ENCODE peak calls at places on chromosome 7, in ten cellular contexts. One of them, this sample, is unnamed.
A peak's percentile ranks its signal among the peaks of the same experiment; 100 is the strongest.

GRCh38 chr7:69827140-69827919 is 229.1 kb downstream of the AUTS2 start:
- DNase-seq in HepG2: no peak
- DNase-seq in ovary: no peak
- DNase-seq in transverse colon: no peak
- DNase-seq in prostate gland: no peak
- DNase-seq in GM12892: no peak
- DNase-seq in thyroid gland: no peak
- DNase-seq in uterus: no peak
- DNase-seq in A549: no peak
- DNase-seq in stomach: no peak
- DNase-seq in this sample: no peak

GRCh38 chr7:88256906-88257305 is 37.1 kb upstream of the SRI start:
- DNase-seq in HepG2: no peak
- DNase-seq in ovary: no peak
- DNase-seq in transverse colon: no peak
- DNase-seq in prostate gland: no peak
- DNase-seq in GM12892: no peak
- DNase-seq in thyroid gland: no peak
- DNase-seq in uterus: no peak
- DNase-seq in A549: no peak
- DNase-seq in stomach: no peak
- DNase-seq in this sample: no peak

GRCh38 chr7:84044834-84045233 is 149.8 kb downstream of the SEMA3A start:
- DNase-seq in HepG2: peak; percentile 61
- DNase-seq in ovary: no peak
- DNase-seq in transverse colon: no peak
- DNase-seq in prostate gland: no peak
- DNase-seq in GM12892: no peak
- DNase-seq in thyroid gland: no peak
- DNase-seq in uterus: no peak
- DNase-seq in A549: no peak
- DNase-seq in stomach: no peak
- DNase-seq in this sample: no peak

GRCh38 chr7:103532955-103533354 is 86.9 kb upstream of the SLC26A5 start:
- DNase-seq in HepG2: no peak
- DNase-seq in ovary: no peak
- DNase-seq in transverse colon: no peak
- DNase-seq in prostate gland: no peak
- DNase-seq in GM12892: no peak
- DNase-seq in thyroid gland: no peak
- DNase-seq in uterus: no peak
- DNase-seq in A549: no peak
- DNase-seq in stomach: no peak
- DNase-seq in this sample: no peak

GRCh38 chr7:12951397-12951801 is 264.0 kb downstream of the ARL4A start:
- DNase-seq in HepG2: no peak
- DNase-seq in ovary: no peak
- DNase-seq in transverse colon: no peak
- DNase-seq in prostate gland: no peak
- DNase-seq in GM12892: no peak
- DNase-seq in thyroid gland: no peak
- DNase-seq in uterus: no peak
- DNase-seq in A549: peak; percentile 62
- DNase-seq in stomach: no peak
- DNase-seq in this sample: no peak

GRCh38 chr7:5507026-5507425 is 83.4 kb upstream of the TNRC18 start:
- DNase-seq in HepG2: no peak
- DNase-seq in ovary: no peak
- DNase-seq in transverse colon: no peak
- DNase-seq in prostate gland: no peak
- DNase-seq in GM12892: no peak
- DNase-seq in thyroid gland: no peak
- DNase-seq in uterus: no peak
- DNase-seq in A549: no peak
- DNase-seq in stomach: no peak
- DNase-seq in this sample: no peak

GRCh38 chr7:77425151-77426051 is 9.3 kb upstream of the GSAP start:
- DNase-seq in HepG2: peak; percentile 68
- DNase-seq in ovary: no peak
- DNase-seq in transverse colon: no peak
- DNase-seq in prostate gland: no peak
- DNase-seq in GM12892: no peak
- DNase-seq in thyroid gland: no peak
- DNase-seq in uterus: no peak
- DNase-seq in A549: peak; percentile 53
- DNase-seq in stomach: no peak
- DNase-seq in this sample: no peak

GRCh38 chr7:1669486-1669951 is 558 bp upstream of the ELFN1 start:
- DNase-seq in HepG2: no peak
- DNase-seq in ovary: peak; percentile 12
- DNase-seq in transverse colon: no peak
- DNase-seq in prostate gland: no peak
- DNase-seq in GM12892: no peak
- DNase-seq in thyroid gland: no peak
- DNase-seq in uterus: no peak
- DNase-seq in A549: no peak
- DNase-seq in stomach: no peak
- DNase-seq in this sample: no peak

GRCh38 chr7:87404674-87405073 is 59.2 kb downstream of the CROT start:
- DNase-seq in HepG2: no peak
- DNase-seq in ovary: no peak
- DNase-seq in transverse colon: no peak
- DNase-seq in prostate gland: no peak
- DNase-seq in GM12892: no peak
- DNase-seq in thyroid gland: no peak
- DNase-seq in uterus: no peak
- DNase-seq in A549: no peak
- DNase-seq in stomach: no peak
- DNase-seq in this sample: no peak

GRCh38 chr7:6392712-6393666 is 54.8 kb downstream of the DAGLB start:
- DNase-seq in HepG2: no peak
- DNase-seq in ovary: peak; percentile 57
- DNase-seq in transverse colon: peak; percentile 95
- DNase-seq in prostate gland: peak; percentile 49
- DNase-seq in GM12892: no peak
- DNase-seq in thyroid gland: peak; percentile 91
- DNase-seq in uterus: peak; percentile 34
- DNase-seq in A549: peak; percentile 69
- DNase-seq in stomach: peak; percentile 89
- DNase-seq in this sample: no peak

GRCh38 chr7:55128693-55129394 is 110.0 kb downstream of the EGFR start:
- DNase-seq in HepG2: no peak
- DNase-seq in ovary: no peak
- DNase-seq in transverse colon: no peak
- DNase-seq in prostate gland: no peak
- DNase-seq in GM12892: no peak
- DNase-seq in thyroid gland: peak; percentile 81
- DNase-seq in uterus: peak; percentile 65
- DNase-seq in A549: no peak
- DNase-seq in stomach: no peak
- DNase-seq in this sample: no peak

DNA sequence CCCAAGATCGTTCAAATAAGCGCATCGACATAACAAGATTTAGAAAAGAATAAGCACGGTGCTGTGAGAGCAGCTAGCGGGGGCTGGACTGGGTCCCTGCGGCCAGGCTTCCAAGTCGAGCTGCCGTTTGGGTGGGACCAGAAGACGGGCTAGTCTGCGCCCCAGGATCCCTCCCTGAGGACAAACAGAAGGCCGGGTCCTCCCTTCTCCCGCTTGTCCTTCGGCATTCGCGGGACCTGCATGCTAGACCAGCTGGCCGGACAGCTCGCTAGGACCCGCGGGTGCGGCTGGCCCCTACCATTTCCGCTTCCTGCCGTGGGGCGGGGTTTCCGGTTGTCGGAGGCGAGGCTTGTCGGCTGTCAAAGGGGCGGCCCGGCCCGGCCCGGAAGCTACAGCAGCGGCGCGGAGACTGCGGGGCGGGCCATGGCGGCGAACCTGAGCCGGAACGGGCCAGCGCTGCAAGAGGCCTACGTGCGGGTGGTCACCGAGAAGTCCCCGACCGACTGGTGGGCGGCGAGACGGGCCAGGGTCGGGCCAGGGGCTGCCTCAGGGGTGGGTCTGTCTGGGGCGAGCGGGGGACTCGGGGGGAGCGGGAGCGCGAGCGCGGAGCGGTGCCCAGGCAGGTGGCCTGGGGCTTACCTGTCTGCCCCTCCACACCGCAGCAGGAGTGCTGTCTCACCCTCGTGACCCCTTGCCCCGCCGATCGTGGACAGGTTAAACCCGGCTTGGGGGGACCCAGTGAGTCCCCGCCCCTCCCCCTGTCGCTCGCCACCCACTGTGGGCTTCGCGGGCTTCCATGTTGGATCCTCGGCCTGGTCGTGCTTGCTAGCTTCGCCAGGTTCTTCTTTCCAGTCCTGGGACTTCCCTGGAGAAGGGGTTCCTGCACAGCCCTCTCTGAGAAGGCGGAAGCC is at the start of gene DBNL:
- DNase-seq in HepG2: peak; percentile 79
- DNase-seq in ovary: peak; percentile 90
- DNase-seq in transverse colon: peak; percentile 97
- DNase-seq in prostate gland: peak; percentile 92
- DNase-seq in GM12892: peak; percentile 87
- DNase-seq in thyroid gland: peak; percentile 94
- DNase-seq in uterus: peak; percentile 93
- DNase-seq in A549: peak; percentile 95
- DNase-seq in stomach: peak; percentile 97
- DNase-seq in this sample: peak; percentile 88
- TF ChIP-seq POLR2A in HepG2: peak; percentile 71
- TF ChIP-seq POLR2A in ovary: peak; percentile 55
- TF ChIP-seq POLR2A in transverse colon: peak; percentile 93
- TF ChIP-seq POLR2A in prostate gland: peak; percentile 82
- TF ChIP-seq POLR2A in GM12892: peak; percentile 90
- TF ChIP-seq POLR2A in thyroid gland: peak; percentile 89
- TF ChIP-seq POLR2A in uterus: peak; percentile 73
- TF ChIP-seq POLR2A in A549: peak; percentile 97
- TF ChIP-seq POLR2A in stomach: no peak
- TF ChIP-seq POLR2A in this sample: peak; percentile 93

GRCh38 chr7:100673302-100673941 is at the start of gene GNB2:
- DNase-seq in HepG2: peak; percentile 96
- DNase-seq in ovary: peak; percentile 99
- DNase-seq in transverse colon: peak; percentile 100
- DNase-seq in prostate gland: peak; percentile 99
- DNase-seq in GM12892: peak; percentile 90
- DNase-seq in thyroid gland: peak; percentile 99
- DNase-seq in uterus: peak; percentile 100
- DNase-seq in A549: peak; percentile 90
- DNase-seq in stomach: peak; percentile 99
- DNase-seq in this sample: peak; percentile 91
- TF ChIP-seq POLR2A in HepG2: peak; percentile 58
- TF ChIP-seq POLR2A in ovary: peak; percentile 91
- TF ChIP-seq POLR2A in transverse colon: peak; percentile 25
- TF ChIP-seq POLR2A in prostate gland: peak; percentile 88
- TF ChIP-seq POLR2A in GM12892: peak; percentile 53
- TF ChIP-seq POLR2A in thyroid gland: peak; percentile 89
- TF ChIP-seq POLR2A in uterus: peak; percentile 94
- TF ChIP-seq POLR2A in A549: peak; percentile 26
- TF ChIP-seq POLR2A in stomach: no peak
- TF ChIP-seq POLR2A in this sample: peak; percentile 62

DNA sequence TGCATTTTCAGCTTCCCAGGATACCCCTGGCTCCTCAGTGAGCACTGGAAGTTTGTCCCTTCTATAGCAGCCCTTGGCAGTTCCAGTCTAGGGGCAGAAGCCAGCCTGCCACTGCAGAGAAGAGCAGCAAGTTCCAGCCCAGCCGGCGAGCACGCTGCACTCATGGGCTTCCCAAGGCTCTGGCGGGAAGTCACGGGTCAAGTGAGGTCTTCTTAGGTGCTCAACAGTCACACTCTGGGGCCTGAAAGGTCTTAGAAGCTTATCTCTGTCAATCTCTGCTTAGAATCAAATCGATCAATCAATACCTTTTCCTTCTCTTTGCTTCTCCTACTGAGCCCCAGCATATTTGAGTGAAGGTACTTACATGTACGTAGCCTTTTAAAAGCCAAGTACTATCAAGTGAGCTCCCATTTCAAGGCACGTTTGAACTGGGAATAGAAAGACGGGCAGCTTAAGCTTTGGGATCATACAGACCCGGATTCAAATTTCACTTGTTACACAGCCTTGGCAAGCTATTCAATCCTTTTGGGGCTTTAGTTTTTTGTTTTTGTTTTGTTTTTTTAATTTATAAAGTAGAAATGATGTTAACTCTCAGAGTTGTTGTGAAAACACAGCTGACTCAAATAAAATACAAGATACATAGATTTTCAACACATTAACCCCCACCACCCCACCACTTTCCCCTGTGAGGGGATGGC is 152.6 kb upstream of the KLF14 start:
- DNase-seq in HepG2: no peak
- DNase-seq in ovary: no peak
- DNase-seq in transverse colon: no peak
- DNase-seq in prostate gland: no peak
- DNase-seq in GM12892: no peak
- DNase-seq in thyroid gland: peak; percentile 80
- DNase-seq in uterus: no peak
- DNase-seq in A549: no peak
- DNase-seq in stomach: no peak
- DNase-seq in this sample: no peak
- TF ChIP-seq POLR2A in HepG2: no peak
- TF ChIP-seq POLR2A in ovary: no peak
- TF ChIP-seq POLR2A in transverse colon: no peak
- TF ChIP-seq POLR2A in prostate gland: no peak
- TF ChIP-seq POLR2A in GM12892: no peak
- TF ChIP-seq POLR2A in thyroid gland: peak; percentile 57
- TF ChIP-seq POLR2A in uterus: no peak
- TF ChIP-seq POLR2A in A549: no peak
- TF ChIP-seq POLR2A in stomach: no peak
- TF ChIP-seq POLR2A in this sample: no peak

GRCh38 chr7:134460000-134460399 is 1.1 kb upstream of the AKR1B1 start:
- DNase-seq in HepG2: no peak
- DNase-seq in ovary: no peak
- DNase-seq in transverse colon: no peak
- DNase-seq in prostate gland: no peak
- DNase-seq in GM12892: no peak
- DNase-seq in thyroid gland: peak; percentile 12
- DNase-seq in uterus: no peak
- DNase-seq in A549: peak; percentile 58
- DNase-seq in stomach: no peak
- DNase-seq in this sample: no peak

GRCh38 chr7:134458341-134458805 is 527 bp downstream of the AKR1B1 start:
- DNase-seq in HepG2: peak; percentile 49
- DNase-seq in ovary: peak; percentile 65
- DNase-seq in transverse colon: peak; percentile 56
- DNase-seq in prostate gland: peak; percentile 25
- DNase-seq in GM12892: peak; percentile 55
- DNase-seq in thyroid gland: peak; percentile 56
- DNase-seq in uterus: peak; percentile 53
- DNase-seq in A549: peak; percentile 87
- DNase-seq in stomach: peak; percentile 47
- DNase-seq in this sample: peak; percentile 55

GRCh38 chr7:134457166-134457565 is 1.7 kb downstream of the AKR1B1 start:
- DNase-seq in HepG2: no peak
- DNase-seq in ovary: no peak
- DNase-seq in transverse colon: no peak
- DNase-seq in prostate gland: no peak
- DNase-seq in GM12892: no peak
- DNase-seq in thyroid gland: no peak
- DNase-seq in uterus: no peak
- DNase-seq in A549: no peak
- DNase-seq in stomach: no peak
- DNase-seq in this sample: no peak

GRCh38 chr7:134461921-134462320 is 3.0 kb upstream of the AKR1B1 start:
- DNase-seq in HepG2: no peak
- DNase-seq in ovary: no peak
- DNase-seq in transverse colon: no peak
- DNase-seq in prostate gland: no peak
- DNase-seq in GM12892: no peak
- DNase-seq in thyroid gland: no peak
- DNase-seq in uterus: no peak
- DNase-seq in A549: no peak
- DNase-seq in stomach: no peak
- DNase-seq in this sample: no peak

GRCh38 chr7:134458806-134459698 is at the start of gene AKR1B1:
- DNase-seq in HepG2: peak; percentile 84
- DNase-seq in ovary: peak; percentile 89
- DNase-seq in transverse colon: peak; percentile 89
- DNase-seq in prostate gland: peak; percentile 70
- DNase-seq in GM12892: peak; percentile 91
- DNase-seq in thyroid gland: peak; percentile 89
- DNase-seq in uterus: peak; percentile 92
- DNase-seq in A549: peak; percentile 99
- DNase-seq in stomach: peak; percentile 88
- DNase-seq in this sample: peak; percentile 92
- TF ChIP-seq POLR2A in HepG2: peak; percentile 21
- TF ChIP-seq POLR2A in ovary: peak; percentile 62
- TF ChIP-seq POLR2A in transverse colon: peak; percentile 58
- TF ChIP-seq POLR2A in prostate gland: peak; percentile 32
- TF ChIP-seq POLR2A in GM12892: peak; percentile 65
- TF ChIP-seq POLR2A in thyroid gland: peak; percentile 83
- TF ChIP-seq POLR2A in uterus: peak; percentile 77
- TF ChIP-seq POLR2A in A549: peak; percentile 99
- TF ChIP-seq POLR2A in stomach: no peak
- TF ChIP-seq POLR2A in this sample: no peak

This sample was measured in GM12891.